ENCODE peak calls at places on chromosomes 5 and 9, in eight cellular contexts. X, T, Q, B, K, O, V and F are unnamed samples.

GRCh38 chr5:98468188-98468869 is 305.1 kb upstream of the RGMB start:
- DNase-seq in V (no peak), Q (no peak), K (peak; percentile 95), X (no peak), B (no peak), O (peak; percentile 67), T (no peak), F (peak; percentile 49)

GRCh38 chr5:56534102-56534501 is 281.2 kb upstream of the MAP3K1 start:
- DNase-seq in B (no peak), V (no peak), X (no peak), K (no peak), Q (no peak), O (no peak), T (peak; percentile 51), F (peak; percentile 57)

GRCh38 chr5:14081791-14082190 is 61.4 kb upstream of the TRIO start:
- DNase-seq in Q (no peak), B (no peak), O (no peak), T (no peak), K (peak; percentile 45), X (no peak), V (no peak), F (no peak)

GRCh38 chr5:32794086-32794485 is 83.0 kb downstream of the NPR3 start:
- DNase-seq in K (peak; percentile 54), O (peak; percentile 44), Q (no peak), V (peak; percentile 5), B (no peak), T (no peak), X (no peak), F (no peak)

GRCh38 chr9:3004572-3004971 is 160.7 kb upstream of the PUM3 start:
- DNase-seq in X (no peak), T (no peak), B (no peak), O (no peak), V (no peak), K (no peak), Q (no peak), F (no peak)

GRCh38 chr5:141567513-141568117 is 51.2 kb downstream of the DIAPH1 start:
- DNase-seq in T (no peak), B (no peak), X (no peak), O (no peak), V (peak; percentile 39), Q (no peak), K (peak; percentile 17), F (no peak)

GRCh38 chr5:88691945-88692868 is 190.8 kb downstream of the MEF2C start:
- DNase-seq in Q (peak; percentile 47), B (no peak), X (no peak), T (no peak), O (no peak), V (peak; percentile 57), K (no peak), F (no peak)

GRCh38 chr5:14405267-14405666 is 176.3 kb upstream of the OTULINL start:
- DNase-seq in T (no peak), X (no peak), O (no peak), K (no peak), V (peak; percentile 37), B (no peak), Q (no peak), F (no peak)

GRCh38 chr5:54719384-54720306 is 202.1 kb downstream of the SNX18 start:
- DNase-seq in K (peak; percentile 81), Q (no peak), T (peak; percentile 53), O (peak; percentile 91), B (no peak), X (peak; percentile 53), V (peak; percentile 74), F (no peak)

GRCh38 chr5:175887463-175887862 is 16.1 kb downstream of the CPLX2 start:
- DNase-seq in T (no peak), K (no peak), Q (no peak), O (no peak), B (no peak), X (no peak), V (no peak), F (no peak)

GRCh38 chr5:103307470-103307869 is 48.9 kb downstream of the MACIR start:
- DNase-seq in T (no peak), Q (no peak), V (no peak), K (no peak), O (no peak), X (no peak), B (no peak), F (no peak)

GRCh38 chr5:149845601-149846000 is 99.0 kb downstream of the PDE6A start:
- DNase-seq in T (no peak), V (no peak), X (no peak), O (no peak), K (no peak), B (no peak), Q (no peak), F (no peak)

GRCh38 chr9:92032891-92033290 is 82.3 kb downstream of the SPTLC1 start:
- DNase-seq in T (no peak), Q (no peak), V (no peak), K (no peak), O (no peak), X (no peak), B (no peak), F (peak; percentile 3)

GRCh38 chr9:92033307-92033706 is 81.9 kb downstream of the SPTLC1 start:
- DNase-seq in K (no peak), V (no peak), O (no peak), T (no peak), X (no peak), B (no peak), Q (no peak), F (no peak)

GRCh38 chr9:92035687-92036410 is 79.4 kb downstream of the SPTLC1 start:
- DNase-seq in B (no peak), O (no peak), X (peak; percentile 27), Q (no peak), T (no peak), V (no peak), K (peak; percentile 94), F (no peak)

GRCh38 chr9:92035146-92035545 is 80.1 kb downstream of the SPTLC1 start:
- DNase-seq in X (no peak), K (peak; percentile 77), Q (no peak), O (no peak), V (no peak), B (no peak), T (no peak), F (no peak)

GRCh38 chr9:92033991-92034390 is 81.2 kb downstream of the SPTLC1 start:
- DNase-seq in B (no peak), V (no peak), O (no peak), K (no peak), T (no peak), Q (no peak), X (no peak), F (no peak)
- H3K27ac ChIP-seq in B (no peak overlapping the region), V (no peak overlapping the region), O (no peak overlapping the region), K (peak overlapping the region; percentile 92), T (no peak overlapping the region), Q (no peak overlapping the region), X (no peak overlapping the region), F (no peak overlapping the region)

DNA sequence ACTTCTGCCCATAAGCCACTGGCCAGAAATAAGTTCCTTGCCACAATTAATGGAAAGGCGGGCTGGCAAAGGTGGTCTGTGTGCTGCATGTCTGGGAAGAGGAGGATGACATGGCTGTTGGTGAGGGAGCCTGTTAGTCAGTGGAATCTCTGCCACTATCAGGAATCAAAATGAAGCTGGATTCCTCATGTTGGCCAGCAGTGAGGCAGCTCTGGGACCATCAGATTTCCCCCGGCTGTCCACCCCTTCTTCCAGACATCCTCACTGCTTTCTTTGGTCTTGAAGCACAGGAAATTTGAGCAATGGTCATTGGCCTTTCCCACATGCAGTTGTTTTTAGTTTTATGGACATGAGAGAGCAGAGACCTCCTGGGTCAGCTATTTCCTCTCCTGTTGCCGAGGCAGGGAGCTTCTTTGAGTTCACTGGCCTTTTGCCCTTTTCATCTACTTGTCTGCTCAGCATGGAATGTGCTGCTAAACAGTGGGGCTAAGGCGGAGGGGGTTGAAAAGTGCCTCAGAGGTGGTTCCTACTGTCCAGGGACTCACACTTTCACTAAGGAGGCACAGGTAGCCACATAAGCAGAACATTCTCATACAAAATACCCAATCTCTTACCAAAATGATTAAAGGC is 34.8 kb upstream of the NEURL1B start:
- DNase-seq in X (peak; percentile 43), T (no peak), O (no peak), K (no peak), V (no peak), Q (no peak), B (no peak), F (no peak)
- H3K27ac ChIP-seq in X (peak overlapping the region; percentile 55), T (no peak overlapping the region), O (no peak overlapping the region), K (no peak overlapping the region), V (no peak overlapping the region), Q (no peak overlapping the region), B (no peak overlapping the region), F (no peak overlapping the region)

GRCh38 chr5:177497011-177497296 is 450 bp downstream of the PDLIM7 start:
- DNase-seq in X (no peak), Q (no peak), K (no peak), B (no peak), T (no peak), O (no peak), V (no peak), F (no peak)
- H3K27ac ChIP-seq in X (peak overlapping the region; percentile 96), Q (peak overlapping the region; percentile 53), K (peak overlapping the region; percentile 98), B (peak overlapping the region; percentile 57), T (peak overlapping the region; percentile 81), O (peak overlapping the region; percentile 97), V (peak overlapping the region; percentile 63), F (peak overlapping the region; percentile 90)

GRCh38 chr9:28206280-28206679 is 633.0 kb upstream of the C9orf72 start:
- DNase-seq in B (no peak), Q (no peak), X (no peak), V (no peak), T (no peak), O (no peak), K (no peak), F (no peak)
- H3K27ac ChIP-seq in B (no peak overlapping the region), Q (no peak overlapping the region), X (no peak overlapping the region), V (no peak overlapping the region), T (no peak overlapping the region), O (no peak overlapping the region), K (no peak overlapping the region), F (no peak overlapping the region)

DNA sequence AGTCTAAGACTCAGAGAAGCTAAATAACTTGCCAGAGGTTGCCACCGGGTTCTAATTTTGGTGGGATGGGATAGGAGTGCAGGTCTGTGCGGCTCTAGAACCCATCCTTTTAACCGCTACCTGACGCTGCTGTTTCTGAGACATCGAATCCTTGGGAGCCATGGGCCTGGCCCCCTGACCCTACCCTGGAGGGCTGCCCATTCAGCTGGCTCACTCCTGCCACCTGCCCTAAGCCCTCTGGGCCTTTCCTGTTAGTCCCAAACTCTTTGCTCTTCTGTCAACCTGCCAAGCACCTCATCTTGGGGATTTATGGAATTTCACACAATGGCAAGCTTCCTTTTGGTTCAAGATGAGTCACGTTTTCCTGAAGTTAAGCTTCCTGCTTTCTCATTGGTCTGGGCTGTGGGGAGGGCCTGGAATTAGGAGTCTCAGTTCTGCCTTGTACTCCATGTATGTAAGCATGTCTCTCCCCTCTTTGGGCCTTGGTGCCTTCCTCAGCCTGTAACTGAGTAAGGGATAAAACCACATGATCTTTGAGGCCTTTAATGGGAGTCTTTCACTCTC is 26.6 kb downstream of the ENHO start:
- DNase-seq in T (no peak), Q (no peak), K (no peak), B (no peak), O (no peak), X (no peak), V (no peak), F (no peak)
- H3K27ac ChIP-seq in T (no peak overlapping the region), Q (no peak overlapping the region), K (no peak overlapping the region), B (no peak overlapping the region), O (no peak overlapping the region), X (no peak overlapping the region), V (no peak overlapping the region), F (no peak overlapping the region)

DNA sequence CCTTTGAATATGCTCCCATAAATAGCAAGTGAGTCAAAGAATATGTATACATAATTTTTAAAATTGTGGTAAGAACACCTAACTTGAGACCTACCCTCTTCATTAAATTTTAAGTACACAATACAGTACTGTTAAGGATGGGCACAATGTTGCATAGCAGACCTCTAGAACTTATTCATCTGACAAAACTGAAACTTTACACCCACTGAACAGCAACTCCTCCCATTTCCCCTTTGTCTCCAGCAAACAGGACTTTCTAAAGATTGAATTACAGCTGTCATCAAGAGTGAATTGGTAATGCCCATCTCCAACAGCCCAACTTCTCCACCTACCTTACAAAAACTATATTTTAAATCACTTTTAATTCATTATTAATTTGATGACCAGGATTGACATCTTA is 388.8 kb downstream of the HTR1A start:
- DNase-seq in K (no peak), X (no peak), T (no peak), B (no peak), O (no peak), V (no peak), Q (no peak), F (no peak)
- H3K27ac ChIP-seq in K (no peak overlapping the region), X (peak overlapping the region; percentile 33), T (no peak overlapping the region), B (no peak overlapping the region), O (no peak overlapping the region), V (no peak overlapping the region), Q (no peak overlapping the region), F (no peak overlapping the region)